ENCODE peak calls at places on chromosomes 1 and 21, in eight cellular contexts. One of them, this sample, is unnamed.

GRCh38 chr1:225347123-225347683 is 80.6 kb downstream of the LBR start:
- DNase-seq in PC-9: no peak
- DNase-seq in cardiac muscle cell: no peak
- DNase-seq in ovary: no peak
- DNase-seq in endodermal cell: no peak
- DNase-seq in colonic mucosa: no peak
- DNase-seq in uterus: no peak
- DNase-seq in BE2C: no peak
- DNase-seq in this sample: no peak

GRCh38 chr1:192766876-192767275 is 42.0 kb upstream of the RGS2 start:
- DNase-seq in PC-9: no peak
- DNase-seq in cardiac muscle cell: no peak
- DNase-seq in ovary: no peak
- DNase-seq in endodermal cell: peak; percentile 72
- DNase-seq in colonic mucosa: no peak
- DNase-seq in uterus: no peak
- DNase-seq in BE2C: no peak
- DNase-seq in this sample: no peak

GRCh38 chr1:145701306-145701862 is 5.8 kb downstream of the PDZK1 start:
- DNase-seq in PC-9: no peak
- DNase-seq in cardiac muscle cell: no peak
- DNase-seq in ovary: no peak
- DNase-seq in endodermal cell: no peak
- DNase-seq in colonic mucosa: no peak
- DNase-seq in uterus: no peak
- DNase-seq in BE2C: no peak
- DNase-seq in this sample: no peak

GRCh38 chr1:184686540-184686939 is 68.1 kb downstream of the EDEM3 start:
- DNase-seq in PC-9: no peak
- DNase-seq in cardiac muscle cell: peak; percentile 30
- DNase-seq in ovary: no peak
- DNase-seq in endodermal cell: no peak
- DNase-seq in colonic mucosa: no peak
- DNase-seq in uterus: no peak
- DNase-seq in BE2C: no peak
- DNase-seq in this sample: no peak

GRCh38 chr1:119046429-119047039 is 58.4 kb upstream of the TBX15 start:
- DNase-seq in PC-9: peak; percentile 17
- DNase-seq in cardiac muscle cell: no peak
- DNase-seq in ovary: peak; percentile 15
- DNase-seq in endodermal cell: no peak
- DNase-seq in colonic mucosa: no peak
- DNase-seq in uterus: peak; percentile 23
- DNase-seq in BE2C: no peak
- DNase-seq in this sample: no peak

GRCh38 chr1:111660204-111661150 is 40.9 kb downstream of the RAP1A start:
- DNase-seq in PC-9: peak; percentile 56
- DNase-seq in cardiac muscle cell: no peak
- DNase-seq in ovary: no peak
- DNase-seq in endodermal cell: no peak
- DNase-seq in colonic mucosa: peak; percentile 39
- DNase-seq in uterus: no peak
- DNase-seq in BE2C: no peak
- DNase-seq in this sample: no peak

GRCh38 chr1:3999941-4000735 is 100.1 kb upstream of the C1orf174 start:
- DNase-seq in PC-9: no peak
- DNase-seq in cardiac muscle cell: no peak
- DNase-seq in ovary: no peak
- DNase-seq in endodermal cell: no peak
- DNase-seq in colonic mucosa: no peak
- DNase-seq in uterus: no peak
- DNase-seq in BE2C: no peak
- DNase-seq in this sample: no peak

GRCh38 chr1:168148916-168149315 is 12.2 kb upstream of the GPR161 start:
- DNase-seq in PC-9: no peak
- DNase-seq in cardiac muscle cell: no peak
- DNase-seq in ovary: no peak
- DNase-seq in endodermal cell: no peak
- DNase-seq in colonic mucosa: no peak
- DNase-seq in uterus: no peak
- DNase-seq in BE2C: no peak
- DNase-seq in this sample: no peak

GRCh38 chr1:25519624-25520023 is 23.8 kb upstream of the LDLRAP1 start:
- DNase-seq in PC-9: no peak
- DNase-seq in cardiac muscle cell: no peak
- DNase-seq in ovary: no peak
- DNase-seq in endodermal cell: no peak
- DNase-seq in colonic mucosa: no peak
- DNase-seq in uterus: no peak
- DNase-seq in BE2C: no peak
- DNase-seq in this sample: peak; percentile 9

GRCh38 chr1:239169276-239169675 is 217.1 kb upstream of the CHRM3 start:
- DNase-seq in PC-9: no peak
- DNase-seq in cardiac muscle cell: no peak
- DNase-seq in ovary: no peak
- DNase-seq in endodermal cell: no peak
- DNase-seq in colonic mucosa: no peak
- DNase-seq in uterus: no peak
- DNase-seq in BE2C: no peak
- DNase-seq in this sample: no peak

GRCh38 chr1:204706838-204707509 is 21.4 kb upstream of the LRRN2 start:
- DNase-seq in PC-9: no peak
- DNase-seq in cardiac muscle cell: no peak
- DNase-seq in ovary: no peak
- DNase-seq in endodermal cell: peak; percentile 90
- DNase-seq in colonic mucosa: no peak
- DNase-seq in uterus: no peak
- DNase-seq in BE2C: no peak
- DNase-seq in this sample: peak; percentile 30

GRCh38 chr1:161791889-161792655 is 26.0 kb downstream of the ATF6 start:
- DNase-seq in PC-9: no peak
- DNase-seq in cardiac muscle cell: no peak
- DNase-seq in ovary: no peak
- DNase-seq in endodermal cell: no peak
- DNase-seq in colonic mucosa: no peak
- DNase-seq in uterus: no peak
- DNase-seq in BE2C: no peak
- DNase-seq in this sample: no peak

GRCh38 chr21:14917762-14918161 is 147.0 kb downstream of the NRIP1 start:
- DNase-seq in PC-9: no peak
- DNase-seq in cardiac muscle cell: no peak
- DNase-seq in ovary: no peak
- DNase-seq in endodermal cell: no peak
- DNase-seq in colonic mucosa: no peak
- DNase-seq in uterus: no peak
- DNase-seq in BE2C: no peak
- DNase-seq in this sample: no peak

GRCh38 chr1:180623579-180624347 is 8.1 kb upstream of the XPR1 start:
- DNase-seq in PC-9: no peak
- DNase-seq in cardiac muscle cell: no peak
- DNase-seq in ovary: no peak
- DNase-seq in endodermal cell: peak; percentile 75
- DNase-seq in colonic mucosa: no peak
- DNase-seq in uterus: no peak
- DNase-seq in BE2C: no peak
- DNase-seq in this sample: no peak

GRCh38 chr1:170836146-170836545 is 99.2 kb upstream of the MROH9 start:
- DNase-seq in PC-9: no peak
- DNase-seq in cardiac muscle cell: no peak
- DNase-seq in ovary: no peak
- DNase-seq in endodermal cell: no peak
- DNase-seq in colonic mucosa: no peak
- DNase-seq in uterus: no peak
- DNase-seq in BE2C: no peak
- DNase-seq in this sample: no peak

GRCh38 chr1:118986291-118986838 is 1.8 kb downstream of the TBX15 start:
- DNase-seq in PC-9: no peak
- DNase-seq in cardiac muscle cell: no peak
- DNase-seq in ovary: no peak
- DNase-seq in endodermal cell: peak; percentile 61
- DNase-seq in colonic mucosa: no peak
- DNase-seq in uterus: no peak
- DNase-seq in BE2C: no peak
- DNase-seq in this sample: no peak

DNA sequence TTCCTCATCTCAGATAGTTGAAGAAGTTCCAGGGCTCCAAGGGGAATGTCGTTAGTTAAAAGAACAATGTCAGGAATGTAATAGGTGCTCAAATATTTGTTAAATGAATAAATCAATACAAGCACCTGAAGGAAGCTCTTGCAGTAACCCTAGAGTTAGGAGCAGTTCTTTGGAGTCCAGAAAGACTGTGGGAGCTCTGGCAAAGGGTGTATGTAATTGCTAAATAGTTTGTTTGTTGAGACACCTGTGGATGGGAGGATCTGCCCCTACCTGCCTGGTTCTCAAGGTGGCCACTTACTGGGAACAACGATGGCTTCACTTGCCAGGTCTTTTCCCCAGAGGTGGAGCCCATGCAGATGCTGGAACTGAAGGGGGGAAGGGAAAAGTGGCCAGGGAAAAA is 27.5 kb upstream of the JUN start:
- DNase-seq in PC-9: peak; percentile 82
- DNase-seq in cardiac muscle cell: no peak
- DNase-seq in ovary: no peak
- DNase-seq in endodermal cell: no peak
- DNase-seq in colonic mucosa: no peak
- DNase-seq in uterus: no peak
- DNase-seq in BE2C: no peak
- DNase-seq in this sample: no peak
- H3K4me1 ChIP-seq in PC-9: peaks cover 37% of the 10 kb centered on the region
- H3K4me1 ChIP-seq in cardiac muscle cell: no peaks in the 10 kb centered on the region
- H3K4me1 ChIP-seq in ovary: peaks cover 9% of the 10 kb centered on the region
- H3K4me1 ChIP-seq in endodermal cell: no peaks in the 10 kb centered on the region
- H3K4me1 ChIP-seq in colonic mucosa: no peaks in the 10 kb centered on the region
- H3K4me1 ChIP-seq in uterus: no peaks in the 10 kb centered on the region
- H3K4me1 ChIP-seq in BE2C: no peaks in the 10 kb centered on the region
- H3K4me1 ChIP-seq in this sample: no peaks in the 10 kb centered on the region

GRCh38 chr1:18739408-18739807 is 108.8 kb downstream of the PAX7 start:
- DNase-seq in PC-9: no peak
- DNase-seq in cardiac muscle cell: no peak
- DNase-seq in ovary: no peak
- DNase-seq in endodermal cell: peak; percentile 28
- DNase-seq in colonic mucosa: peak; percentile 22
- DNase-seq in uterus: no peak
- DNase-seq in BE2C: no peak
- DNase-seq in this sample: no peak

GRCh38 chr1:18738126-18738525 is 107.5 kb downstream of the PAX7 start:
- DNase-seq in PC-9: no peak
- DNase-seq in cardiac muscle cell: no peak
- DNase-seq in ovary: no peak
- DNase-seq in endodermal cell: peak; percentile 38
- DNase-seq in colonic mucosa: no peak
- DNase-seq in uterus: no peak
- DNase-seq in BE2C: no peak
- DNase-seq in this sample: peak; percentile 59

GRCh38 chr1:18739956-18740355 is 109.3 kb downstream of the PAX7 start:
- DNase-seq in PC-9: no peak
- DNase-seq in cardiac muscle cell: no peak
- DNase-seq in ovary: no peak
- DNase-seq in endodermal cell: peak; percentile 35
- DNase-seq in colonic mucosa: no peak
- DNase-seq in uterus: no peak
- DNase-seq in BE2C: no peak
- DNase-seq in this sample: peak; percentile 18

GRCh38 chr1:18736958-18737357 is 106.3 kb downstream of the PAX7 start:
- DNase-seq in PC-9: no peak
- DNase-seq in cardiac muscle cell: no peak
- DNase-seq in ovary: no peak
- DNase-seq in endodermal cell: peak; percentile 44
- DNase-seq in colonic mucosa: no peak
- DNase-seq in uterus: no peak
- DNase-seq in BE2C: no peak
- DNase-seq in this sample: peak; percentile 61

DNA sequence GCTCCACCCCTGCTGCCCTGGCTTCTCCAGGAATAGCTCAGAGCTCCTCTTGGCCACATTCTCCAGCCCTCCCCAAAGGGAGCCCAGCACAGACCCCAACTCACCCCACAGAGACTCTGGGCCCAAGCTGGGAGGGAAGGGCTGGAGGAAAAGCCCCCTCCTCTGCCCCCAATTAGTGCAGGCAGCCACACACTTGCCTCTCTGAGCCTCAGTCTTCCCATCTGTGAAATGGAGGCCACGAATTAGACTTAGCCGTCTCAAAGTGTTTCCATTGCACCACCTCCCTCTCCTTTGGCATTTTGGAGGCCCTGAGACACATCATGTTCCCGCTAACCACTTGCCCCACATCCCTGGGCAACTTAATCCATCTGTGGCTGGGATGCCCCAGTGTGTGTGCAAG is 108.0 kb downstream of the PAX7 start:
- DNase-seq in PC-9: no peak
- DNase-seq in cardiac muscle cell: no peak
- DNase-seq in ovary: no peak
- DNase-seq in endodermal cell: no peak
- DNase-seq in colonic mucosa: no peak
- DNase-seq in uterus: no peak
- DNase-seq in BE2C: no peak
- DNase-seq in this sample: peak; percentile 38
- H3K4me1 ChIP-seq in PC-9: no peaks in the 10 kb centered on the region
- H3K4me1 ChIP-seq in cardiac muscle cell: peaks cover 4% of the 10 kb centered on the region
- H3K4me1 ChIP-seq in ovary: no peaks in the 10 kb centered on the region
- H3K4me1 ChIP-seq in endodermal cell: peaks cover 5% of the 10 kb centered on the region
- H3K4me1 ChIP-seq in colonic mucosa: no peaks in the 10 kb centered on the region
- H3K4me1 ChIP-seq in uterus: no peaks in the 10 kb centered on the region
- H3K4me1 ChIP-seq in BE2C: no peaks in the 10 kb centered on the region
- H3K4me1 ChIP-seq in this sample: no peaks in the 10 kb centered on the region

DNA sequence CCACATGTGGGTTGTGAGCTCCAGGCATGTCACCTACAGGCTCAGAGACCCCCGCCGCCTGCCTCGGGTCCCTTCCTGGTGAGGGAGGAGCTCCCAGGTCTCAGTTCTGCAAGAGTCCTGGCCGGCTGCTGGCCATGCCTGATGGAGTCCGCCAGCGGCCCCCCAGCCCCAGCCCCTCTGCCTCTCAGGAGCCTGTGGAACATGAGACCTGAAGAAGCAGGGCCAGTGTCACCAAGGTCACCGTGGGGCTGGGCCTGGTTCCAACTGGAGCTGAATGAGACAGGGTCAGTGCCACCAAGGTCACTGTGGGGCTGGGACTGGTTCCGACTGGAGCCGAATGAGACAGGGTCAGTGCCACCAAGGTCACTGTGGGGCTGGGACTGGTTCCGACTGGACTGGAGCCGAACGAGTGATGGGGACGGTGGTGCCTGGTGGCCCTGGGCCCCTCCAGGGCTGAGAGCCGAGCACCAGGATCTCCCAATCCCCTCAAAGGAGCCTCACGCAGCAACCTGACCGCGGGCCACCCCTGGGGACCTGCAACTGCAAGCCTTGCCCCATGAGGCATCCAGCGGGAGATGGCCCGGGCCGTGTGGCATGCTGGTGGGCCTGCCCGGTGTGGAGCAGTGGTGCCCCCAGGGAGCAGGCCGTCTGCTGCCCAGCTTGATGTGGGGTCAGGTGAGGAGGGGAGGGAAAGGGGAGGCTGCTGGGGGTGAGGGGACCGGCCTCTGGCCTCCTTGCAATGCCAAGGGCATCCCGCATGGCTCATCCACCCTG is 14.5 kb upstream of the PTTG1IP start:
- DNase-seq in PC-9: no peak
- DNase-seq in cardiac muscle cell: no peak
- DNase-seq in ovary: no peak
- DNase-seq in endodermal cell: peak; percentile 36
- DNase-seq in colonic mucosa: no peak
- DNase-seq in uterus: no peak
- DNase-seq in BE2C: no peak
- DNase-seq in this sample: peak; percentile 47
- H3K4me1 ChIP-seq in PC-9: peaks cover 7% of the 10 kb centered on the region
- H3K4me1 ChIP-seq in cardiac muscle cell: no peaks in the 10 kb centered on the region
- H3K4me1 ChIP-seq in ovary: no peaks in the 10 kb centered on the region
- H3K4me1 ChIP-seq in endodermal cell: no peaks in the 10 kb centered on the region
- H3K4me1 ChIP-seq in colonic mucosa: no peaks in the 10 kb centered on the region
- H3K4me1 ChIP-seq in uterus: no peaks in the 10 kb centered on the region
- H3K4me1 ChIP-seq in BE2C: no peaks in the 10 kb centered on the region
- H3K4me1 ChIP-seq in this sample: no peaks in the 10 kb centered on the region

GRCh38 chr1:183277821-183278735 is 92.0 kb downstream of the LAMC2 start:
- DNase-seq in PC-9: no peak
- DNase-seq in cardiac muscle cell: no peak
- DNase-seq in ovary: no peak
- DNase-seq in endodermal cell: peak; percentile 74
- DNase-seq in colonic mucosa: no peak
- DNase-seq in uterus: no peak
- DNase-seq in BE2C: no peak
- DNase-seq in this sample: no peak
- H3K4me1 ChIP-seq in PC-9: peaks cover 75% of the 10 kb centered on the region
- H3K4me1 ChIP-seq in cardiac muscle cell: no peaks in the 10 kb centered on the region
- H3K4me1 ChIP-seq in ovary: peaks cover 7% of the 10 kb centered on the region
- H3K4me1 ChIP-seq in endodermal cell: peaks cover 23% of the 10 kb centered on the region
- H3K4me1 ChIP-seq in colonic mucosa: no peaks in the 10 kb centered on the region
- H3K4me1 ChIP-seq in uterus: peaks cover 3% of the 10 kb centered on the region
- H3K4me1 ChIP-seq in BE2C: peaks cover 30% of the 10 kb centered on the region
- H3K4me1 ChIP-seq in this sample: peaks cover 2% of the 10 kb centered on the region

This sample was measured in aorta.